ENCODE peak calls at places on chromosomes 2 and 18, in ten cellular contexts. Z, C, M, I, G, L, Q, D, W and X are unnamed samples.

GRCh38 chr2:120421126-120421829 is 75.3 kb downstream of the INHBB start:
- DNase-seq in W (no peak), C (no peak), D (no peak), I (no peak), M (no peak), Z (no peak), L (no peak), G (no peak), Q (no peak), X (no peak)

GRCh38 chr2:176104338-176105077 is 2.6 kb upstream of the HOXD11 start:
- DNase-seq in D (no peak), Z (no peak), L (peak), I (no peak), M (no peak), W (peak), C (no peak), G (no peak), Q (no peak), X (no peak)

GRCh38 chr2:30653847-30654246 is 153.4 kb downstream of the CAPN13 start:
- DNase-seq in L (no peak), D (no peak), I (peak), Q (no peak), M (peak), G (no peak), W (peak), Z (no peak), C (no peak), X (peak)

GRCh38 chr2:135984199-135985017 is 1.0 kb downstream of the DARS1 start:
- DNase-seq in W (no peak), L (no peak), I (no peak), Q (peak), C (no peak), D (no peak), G (no peak), Z (no peak), M (no peak), X (no peak)

GRCh38 chr2:212863185-212863588 is 288.2 kb downstream of the IKZF2 start:
- DNase-seq in G (peak), Z (no peak), C (peak), W (no peak), D (peak), L (peak), M (peak), Q (no peak), I (no peak), X (peak)

GRCh38 chr2:124024491-124025348 is at the start of gene CNTNAP5:
- DNase-seq in L (peak), Z (peak), M (peak), Q (peak), G (peak), C (no peak), W (no peak), I (peak), D (no peak), X (peak)

GRCh38 chr2:237760506-237761502 is 37.8 kb upstream of the RBM44 start:
- DNase-seq in L (no peak), M (no peak), Q (no peak), D (no peak), I (no peak), C (no peak), G (no peak), Z (no peak), W (no peak), X (no peak)

GRCh38 chr2:119756837-119757236 is 2.9 kb upstream of the PTPN4 start:
- DNase-seq in G (no peak), M (peak), W (peak), C (peak), Q (no peak), I (peak), Z (peak), D (peak), L (peak), X (peak)

GRCh38 chr2:37870829-37871228 is 54.3 kb upstream of the RMDN2 start:
- DNase-seq in Q (no peak), W (peak), L (no peak), C (no peak), M (peak), Z (no peak), I (no peak), G (no peak), D (peak), X (peak)

GRCh38 chr18:51151568-51152511 is 45.6 kb downstream of the MEX3C start:
- DNase-seq in D (no peak), L (peak), C (no peak), I (no peak), G (no peak), Q (peak), M (no peak), Z (no peak), W (no peak), X (no peak)

GRCh38 chr2:222000326-222000725 is 298.5 kb downstream of the PAX3 start:
- DNase-seq in W (peak), C (peak), G (no peak), L (no peak), Z (no peak), Q (no peak), I (no peak), D (no peak), M (no peak), X (peak)

GRCh38 chr18:13756671-13757070 is 30.2 kb downstream of the RNMT start:
- DNase-seq in W (no peak), D (no peak), I (no peak), Z (no peak), C (no peak), Q (no peak), M (no peak), L (no peak), G (no peak), X (no peak)

GRCh38 chr2:122542646-122543045 is 787.2 kb downstream of the TSN start:
- DNase-seq in M (no peak), Q (no peak), D (no peak), W (no peak), I (no peak), L (no peak), G (no peak), Z (no peak), C (no peak), X (no peak)

GRCh38 chr2:133177196-133177595 is 391.1 kb downstream of the NCKAP5 start:
- DNase-seq in Z (no peak), W (peak), L (no peak), Q (no peak), M (no peak), I (no peak), C (no peak), G (no peak), D (no peak), X (peak)

GRCh38 chr18:22057908-22058527 is 111.4 kb upstream of the GATA6 start:
- DNase-seq in D (no peak), L (no peak), W (no peak), C (no peak), M (peak), Q (no peak), G (no peak), I (no peak), Z (peak), X (no peak)

GRCh38 chr2:12613137-12613912 is 103.4 kb upstream of the TRIB2 start:
- DNase-seq in Q (no peak), W (no peak), I (no peak), Z (no peak), G (peak), L (no peak), M (no peak), C (no peak), D (no peak), X (no peak)

GRCh38 chr18:50469380-50469781 is 90.5 kb upstream of the MAPK4 start:
- DNase-seq in I (peak), Q (no peak), Z (no peak), G (no peak), L (no peak), W (peak), C (no peak), D (no peak), M (no peak), X (no peak)

GRCh38 chr2:35337922-35338321 is 1017.7 kb upstream of the CRIM1 start:
- DNase-seq in D (no peak), Q (no peak), Z (no peak), I (no peak), L (no peak), M (no peak), W (no peak), C (no peak), G (no peak), X (no peak)

GRCh38 chr2:236604971-236605734 is 35.5 kb downstream of the ACKR3 start:
- DNase-seq in Q (no peak), C (no peak), I (no peak), L (no peak), G (peak), M (no peak), D (no peak), W (no peak), Z (no peak), X (no peak)

GRCh38 chr2:101153077-101153707 is 2.0 kb upstream of the TBC1D8 start:
- DNase-seq in M (no peak), Z (no peak), C (no peak), G (no peak), L (no peak), W (no peak), I (no peak), D (no peak), Q (no peak), X (no peak)
- TF ChIP-seq CTCF in M (no peak), Z (no peak), C (no peak), G (no peak), L (no peak), W (no peak), I (no peak), D (no peak), Q (no peak), X (no peak)

DNA sequence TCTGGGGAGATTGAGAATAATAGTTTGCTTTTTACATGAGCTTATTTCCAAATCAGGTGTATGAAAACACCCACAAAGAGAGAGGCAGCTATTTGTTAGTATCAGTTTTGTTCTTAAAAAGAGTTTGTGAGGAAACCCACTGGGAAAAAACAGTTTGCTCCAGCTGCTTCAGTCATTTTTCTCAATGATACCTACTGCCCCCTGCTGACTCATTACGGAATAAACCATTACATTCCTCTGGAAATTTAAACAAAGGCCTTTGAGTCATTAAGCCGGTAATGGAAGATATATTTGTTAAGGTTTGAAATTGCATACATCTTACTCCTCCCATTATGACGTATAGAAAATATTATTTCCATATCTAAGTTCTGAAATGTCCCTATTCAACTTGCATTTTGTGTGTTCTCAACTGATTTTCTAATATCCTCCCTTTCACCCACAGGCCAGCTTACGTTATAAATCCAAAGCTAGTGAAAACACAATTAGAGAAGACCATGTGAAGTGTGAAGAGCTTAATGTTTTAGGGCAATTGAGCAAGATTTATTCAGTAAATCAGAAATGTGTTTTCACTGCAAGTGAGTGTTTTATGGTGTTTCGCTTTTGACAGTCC is 761.6 kb downstream of the DSC3 start:
- DNase-seq in W (peak), I (peak), Z (peak), L (peak), C (peak), D (peak), Q (no peak), M (peak), G (peak), X (peak)
- TF ChIP-seq CTCF in W (peak), I (peak), Z (peak), L (peak), C (peak), D (peak), Q (peak), M (peak), G (peak), X (peak)

GRCh38 chr2:61771904-61772845 is 81.7 kb downstream of the FAM161A start:
- DNase-seq in D (no peak), C (no peak), I (no peak), L (no peak), Z (no peak), Q (no peak), W (no peak), M (no peak), G (no peak), X (no peak)

GRCh38 chr2:61770746-61771145 is 83.1 kb downstream of the FAM161A start:
- DNase-seq in C (peak), L (no peak), I (no peak), W (peak), Q (no peak), G (no peak), D (no peak), M (no peak), Z (no peak), X (no peak)

GRCh38 chr2:61775956-61776570 is 77.8 kb downstream of the FAM161A start:
- DNase-seq in L (no peak), Z (no peak), C (no peak), I (no peak), G (no peak), M (no peak), Q (peak), D (no peak), W (no peak), X (no peak)

GRCh38 chr2:61769093-61769675 is 84.7 kb downstream of the FAM161A start:
- DNase-seq in W (no peak), Z (no peak), C (no peak), Q (no peak), G (no peak), M (no peak), L (no peak), I (no peak), D (no peak), X (no peak)

DNA sequence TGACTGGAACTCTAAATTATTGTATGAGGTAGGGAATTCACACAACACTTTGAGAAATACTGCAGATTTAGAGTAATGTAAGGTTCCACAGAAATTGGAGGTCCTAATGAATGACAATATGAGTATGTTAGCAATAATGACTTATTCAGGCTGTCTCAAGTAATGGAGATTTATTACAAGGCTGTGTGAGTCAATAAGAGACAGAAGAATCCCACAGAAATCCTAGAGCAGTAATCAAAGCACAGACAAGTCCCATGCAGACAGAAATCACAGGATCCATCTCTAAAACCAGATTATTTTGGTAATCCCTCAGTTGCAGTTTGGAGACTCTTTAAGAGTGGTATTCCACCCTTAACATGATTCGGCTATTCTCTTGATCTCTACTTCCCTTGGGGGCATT is 83.6 kb downstream of the FAM161A start:
- DNase-seq in Q (no peak), C (no peak), L (no peak), Z (no peak), D (no peak), W (no peak), G (no peak), I (no peak), M (no peak), X (no peak)
- TF ChIP-seq CTCF in Q (no peak), C (no peak), L (no peak), Z (no peak), D (no peak), W (no peak), G (no peak), I (no peak), M (no peak), X (no peak)

GRCh38 chr18:32670727-32671126 is 102.1 kb downstream of the KLHL14 start:
- DNase-seq in L (no peak), I (no peak), M (no peak), Q (no peak), D (no peak), C (no peak), G (no peak), W (no peak), Z (no peak), X (no peak)

GRCh38 chr18:32674491-32674890 is 98.3 kb downstream of the KLHL14 start:
- DNase-seq in M (peak), W (no peak), I (no peak), D (peak), Z (no peak), G (peak), Q (no peak), L (no peak), C (no peak), X (no peak)

GRCh38 chr18:32669549-32670165 is 103.2 kb downstream of the KLHL14 start:
- DNase-seq in I (no peak), M (no peak), G (no peak), W (no peak), Z (no peak), Q (no peak), D (no peak), L (no peak), C (no peak), X (no peak)
- TF ChIP-seq CTCF in I (no peak), M (no peak), G (peak), W (no peak), Z (no peak), Q (no peak), D (no peak), L (no peak), C (no peak), X (no peak)

GRCh38 chr2:1863861-1864260 is 119.5 kb upstream of the PXDN start:
- DNase-seq in Z (no peak), M (no peak), G (no peak), D (no peak), W (no peak), L (no peak), Q (no peak), C (no peak), I (no peak), X (no peak)
- TF ChIP-seq CTCF in Z (no peak), M (no peak), G (no peak), D (no peak), W (no peak), L (no peak), Q (no peak), C (no peak), I (no peak), X (no peak)

GRCh38 chr2:178674122-178674521 is 133.1 kb downstream of the TTN start:
- DNase-seq in W (no peak), D (no peak), Z (no peak), Q (no peak), I (no peak), L (no peak), M (no peak), C (peak), G (peak), X (no peak)
- TF ChIP-seq CTCF in W (no peak), D (no peak), Z (no peak), Q (no peak), I (no peak), L (no peak), M (no peak), C (peak), G (peak), X (peak)

GRCh38 chr2:55010149-55010591 is 40.1 kb downstream of the RTN4 start:
- DNase-seq in L (peak), G (peak), D (no peak), I (peak), Q (peak), M (peak), W (peak), C (no peak), Z (peak), X (peak)
- TF ChIP-seq CTCF in L (no peak), G (no peak), D (no peak), I (no peak), Q (no peak), M (no peak), W (no peak), C (no peak), Z (no peak), X (no peak)

GRCh38 chr2:134919360-134920210 is 963 bp downstream of the CCNT2 start:
- DNase-seq in Q (peak), D (peak), C (no peak), G (no peak), I (peak), M (peak), W (no peak), L (peak), Z (no peak), X (no peak)

GRCh38 chr2:134917958-134918517 is 584 bp upstream of the CCNT2 start:
- DNase-seq in C (no peak), G (no peak), Z (no peak), L (peak), Q (no peak), I (no peak), M (no peak), D (peak), W (no peak), X (no peak)

GRCh38 chr2:134917219-134917957 is 1.2 kb upstream of the CCNT2 start:
- DNase-seq in W (no peak), D (no peak), M (no peak), G (peak), Z (no peak), I (peak), L (peak), Q (no peak), C (no peak), X (no peak)

DNA sequence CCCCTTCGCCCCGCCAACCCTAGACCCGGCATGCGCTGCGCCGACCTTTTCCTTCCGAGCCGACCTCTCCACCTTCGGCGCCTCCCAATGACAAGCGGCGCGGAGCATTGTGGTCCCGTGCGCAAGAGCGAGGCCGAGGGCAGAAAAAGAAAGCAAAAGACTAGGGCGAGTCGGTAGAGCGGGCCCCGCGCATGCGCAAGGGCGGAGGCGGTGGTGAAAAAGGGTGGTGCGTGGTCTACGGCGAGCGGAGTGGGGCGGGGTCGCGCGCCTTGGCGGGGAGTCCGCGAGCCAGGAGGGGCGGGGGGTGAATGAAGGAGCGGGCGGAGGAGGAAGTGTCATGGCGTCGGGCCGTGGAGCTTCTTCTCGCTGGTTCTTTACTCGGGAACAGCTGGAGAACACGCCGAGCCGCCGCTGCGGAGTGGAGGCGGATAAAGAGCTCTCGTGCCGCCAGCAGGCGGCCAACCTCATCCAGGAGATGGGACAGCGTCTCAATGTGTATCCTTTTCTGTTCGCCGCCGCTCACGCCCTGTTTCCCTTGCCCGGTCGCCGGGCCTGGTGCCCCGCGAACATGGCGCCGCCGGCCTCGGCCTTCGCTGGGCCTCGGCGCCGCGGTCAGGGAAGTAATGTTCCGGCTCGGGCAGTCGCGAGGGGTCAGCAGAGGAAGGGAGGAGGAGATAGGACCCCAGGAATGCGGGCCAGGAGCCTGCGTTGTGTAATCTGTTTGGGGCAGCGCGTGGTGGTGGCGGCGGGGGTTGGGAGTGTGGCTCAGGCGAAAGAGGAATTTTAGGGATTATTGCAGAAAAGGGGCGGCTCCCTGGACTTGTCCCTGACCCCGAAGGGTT is at the start of gene CCNT2:
- DNase-seq in Z (peak), M (peak), C (peak), D (peak), W (peak), I (peak), G (peak), Q (peak), L (peak), X (peak)
- TF ChIP-seq CTCF in Z (peak), M (no peak), C (no peak), D (no peak), W (no peak), I (peak), G (peak), Q (no peak), L (no peak), X (no peak)

GRCh38 chr2:70748002-70748779 is 19.8 kb downstream of the ADD2 start:
- DNase-seq in C (peak), D (no peak), M (no peak), I (no peak), G (no peak), W (no peak), Z (no peak), Q (no peak), L (no peak), X (no peak)
- TF ChIP-seq CTCF in C (no peak), D (no peak), M (no peak), I (no peak), G (peak), W (no peak), Z (no peak), Q (no peak), L (no peak), X (no peak)